ENCODE peak calls at places on chromosomes 13 and 19, in four cellular contexts. F, N, L and R are unnamed samples.

GRCh38 chr19:11767633-11768133 is 883 bp downstream of the ZNF441 start:
- DNase-seq in F (peak; percentile 16), N (no peak), L (peak; percentile 17), R (no peak)

GRCh38 chr13:68257111-68257842 is 1027.1 kb upstream of the PCDH9 start:
- DNase-seq in F (no peak), N (no peak), L (peak; percentile 2), R (no peak)

GRCh38 chr13:101205408-101205807 is 210.9 kb downstream of the NALCN start:
- DNase-seq in F (no peak), N (no peak), L (no peak), R (no peak)

GRCh38 chr13:99805361-99805760 is 166.2 kb downstream of the ZIC5 start:
- DNase-seq in F (no peak), N (no peak), L (no peak), R (no peak)

GRCh38 chr13:55160911-55161310 is 1979.8 kb upstream of the PRR20A start:
- DNase-seq in F (no peak), N (no peak), L (no peak), R (no peak)

GRCh38 chr13:66994097-66994496 is 236.0 kb downstream of the PCDH9 start:
- DNase-seq in F (peak; percentile 88), N (peak; percentile 92), L (peak; percentile 70), R (no peak)

GRCh38 chr19:53908106-53908932 is 759 bp upstream of the CACNG7 start:
- DNase-seq in F (peak; percentile 93), N (peak; percentile 78), L (peak; percentile 6), R (no peak)

GRCh38 chr13:78147905-78148304 is 229.3 kb upstream of the EDNRB start:
- DNase-seq in F (no peak), N (no peak), L (peak; percentile 24), R (peak; percentile 55)

GRCh38 chr19:42345191-42345812 is 19.9 kb downstream of the MEGF8 start:
- DNase-seq in F (no peak), N (no peak), L (no peak), R (peak; percentile 21)

GRCh38 chr19:10896851-10897526 is 25.6 kb downstream of the CARM1 start:
- DNase-seq in F (no peak), N (no peak), L (no peak), R (no peak)

GRCh38 chr13:39603424-39603947 is 493 bp upstream of the LHFPL6 start:
- DNase-seq in F (no peak), N (no peak), L (no peak), R (peak; percentile 13)

GRCh38 chr13:38309397-38309796 is 40.3 kb upstream of the UFM1 start:
- DNase-seq in F (no peak), N (no peak), L (no peak), R (no peak)

GRCh38 chr19:7500811-7501450 is 12.1 kb upstream of the PEX11G start:
- DNase-seq in F (peak; percentile 89), N (peak; percentile 75), L (no peak), R (no peak)

GRCh38 chr13:89695343-89696257 is 1651.9 kb upstream of the MIR17HG start:
- DNase-seq in F (peak; percentile 46), N (peak; percentile 45), L (no peak), R (no peak)

GRCh38 chr19:43430142-43430710 is 15.5 kb downstream of the TEX101 start:
- DNase-seq in F (no peak), N (no peak), L (no peak), R (no peak)

GRCh38 chr19:32599736-32600157 is 18.8 kb downstream of the PDCD5 start:
- DNase-seq in F (no peak), N (peak; percentile 56), L (peak; percentile 43), R (no peak)

GRCh38 chr13:113766035-113766800 is 7.2 kb downstream of the TMEM255B start:
- DNase-seq in F (no peak), N (no peak), L (no peak), R (no peak)

GRCh38 chr13:96020155-96020575 is 33.0 kb downstream of the UGGT2 start:
- DNase-seq in F (peak; percentile 50), N (peak; percentile 87), L (peak; percentile 32), R (peak; percentile 20)

GRCh38 chr13:32262619-32263018 is 52.5 kb downstream of the ZAR1L start:
- DNase-seq in F (no peak), N (no peak), L (no peak), R (no peak)

GRCh38 chr13:74695021-74695800 is 561.0 kb upstream of the KLF12 start:
- DNase-seq in F (no peak), N (no peak), L (peak; percentile 9), R (no peak)

GRCh38 chr19:9535934-9536333 is 2.5 kb downstream of the ZNF426 start:
- DNase-seq in F (no peak), N (no peak), L (no peak), R (no peak)

GRCh38 chr13:110415669-110416068 is 108.6 kb downstream of the COL4A2 start:
- DNase-seq in F (peak; percentile 46), N (no peak), L (no peak), R (no peak)

GRCh38 chr13:31722684-31723083 is 16.6 kb upstream of the RXFP2 start:
- DNase-seq in F (no peak), N (no peak), L (no peak), R (no peak)

GRCh38 chr13:89375839-89376238 is 1704.7 kb downstream of the SLITRK5 start:
- DNase-seq in F (no peak), N (no peak), L (peak; percentile 25), R (no peak)

GRCh38 chr19:50833802-50834167 is 411 bp upstream of the KLK15 start:
- DNase-seq in F (no peak), N (no peak), L (no peak), R (no peak)

GRCh38 chr19:45872095-45872919 is 8.2 kb downstream of the FOXA3 start:
- DNase-seq in F (no peak), N (no peak), L (no peak), R (no peak)

GRCh38 chr19:55442372-55443044 is 592 bp downstream of the SHISA7 start:
- DNase-seq in F (peak; percentile 52), N (no peak), L (no peak), R (no peak)